ENCODE peak calls at places on chromosomes 3 and 15, in six cellular contexts. D is CD4-positive, alpha-beta memory T cell; F is A673; P is CD4-positive, alpha-beta T cell; B is AG20443; K is tibial artery. R is an unnamed sample.

GRCh38 chr3:100556656-100557310 is 52.6 kb upstream of the ADGRG7 start:
- DNase-seq in D (no peak), F (no peak), P (no peak), B (peak; percentile 36), K (peak; percentile 59), R (peak; percentile 69)

GRCh38 chr3:151301787-151302186 is 14.8 kb downstream of the GPR87 start:
- DNase-seq in D (no peak), F (no peak), P (no peak), B (peak; percentile 22), K (no peak), R (peak; percentile 61)

GRCh38 chr15:58758141-58758540 is 8.6 kb upstream of the ADAM10 start:
- DNase-seq in D (no peak), F (no peak), P (no peak), B (peak; percentile 52), K (no peak), R (peak; percentile 49)

GRCh38 chr3:63631670-63632069 is 20.8 kb upstream of the SNTN start:
- DNase-seq in D (no peak), F (no peak), P (no peak), B (no peak), K (no peak), R (no peak)

GRCh38 chr3:153624310-153625030 is 462.4 kb downstream of the RAP2B start:
- DNase-seq in D (peak; percentile 58), F (peak; percentile 35), P (peak; percentile 8), B (no peak), K (no peak), R (no peak)

GRCh38 chr15:77532846-77533245 is 99.9 kb downstream of the LINGO1 start:
- DNase-seq in D (no peak), F (no peak), P (no peak), B (no peak), K (no peak), R (no peak)

GRCh38 chr3:185585862-185586643 is at the start of gene SENP2:
- DNase-seq in D (peak; percentile 100), F (peak; percentile 99), P (peak; percentile 99), B (peak; percentile 99), K (peak; percentile 99), R (peak; percentile 98)

GRCh38 chr3:195028877-195029606 is 241.9 kb downstream of the XXYLT1 start:
- DNase-seq in D (no peak), F (no peak), P (no peak), B (no peak), K (no peak), R (no peak)

GRCh38 chr15:98241032-98241554 is 280.6 kb downstream of the ARRDC4 start:
- DNase-seq in D (no peak), F (no peak), P (no peak), B (no peak), K (no peak), R (no peak)

GRCh38 chr3:10594915-10595314 is 89.5 kb upstream of the ATP2B2 start:
- DNase-seq in D (peak; percentile 38), F (peak; percentile 85), P (peak; percentile 31), B (peak; percentile 79), K (no peak), R (peak; percentile 37)

GRCh38 chr3:23960649-23961048 is 15.6 kb downstream of the NR1D2 start:
- DNase-seq in D (no peak), F (no peak), P (no peak), B (no peak), K (no peak), R (no peak)

GRCh38 chr3:118629821-118630220 is 404.8 kb downstream of the IGSF11 start:
- DNase-seq in D (no peak), F (no peak), P (no peak), B (no peak), K (no peak), R (no peak)

GRCh38 chr3:38116471-38117162 is 20.3 kb downstream of the ACAA1 start:
- DNase-seq in D (no peak), F (no peak), P (no peak), B (no peak), K (peak; percentile 17), R (no peak)

GRCh38 chr3:120357807-120358206 is 8.7 kb upstream of the LRRC58 start:
- DNase-seq in D (no peak), F (peak; percentile 4), P (no peak), B (no peak), K (no peak), R (no peak)

GRCh38 chr15:97598353-97598798 is 362.1 kb upstream of the ARRDC4 start:
- DNase-seq in D (no peak), F (peak; percentile 27), P (no peak), B (no peak), K (no peak), R (no peak)

GRCh38 chr3:64190517-64191515 is 34.5 kb downstream of the PRICKLE2 start:
- DNase-seq in D (no peak), F (no peak), P (no peak), B (peak; percentile 74), K (no peak), R (peak; percentile 94)

R was measured in AG10803.